ENCODE peak calls at places on chromosome 9, in four cellular contexts. T is cardiac muscle cell, A is endothelial cell, E is nephron progenitor cell. M is an unnamed sample.

GRCh38 chr9:108397286-108397685 is 458.5 kb downstream of the ACTL7B start:
- DNase-seq in T (no peak), A (no peak), E (no peak), M (no peak)

GRCh38 chr9:111483862-111484563 is at the start of gene ECPAS:
- DNase-seq in E (peak), A (peak), T (peak), M (peak)

GRCh38 chr9:68610016-68610415 is 69.3 kb upstream of the TMEM252 start:
- DNase-seq in E (peak), T (no peak), A (no peak), M (no peak)

GRCh38 chr9:96057155-96057554 is 181.7 kb downstream of the ERCC6L2 start:
- DNase-seq in A (no peak), T (no peak), E (no peak), M (no peak)

GRCh38 chr9:98698856-98699255 is 9.9 kb downstream of the GABBR2 start:
- DNase-seq in A (no peak), T (no peak), E (no peak), M (no peak)

GRCh38 chr9:132443951-132444615 is 34.1 kb downstream of the CFAP77 start:
- DNase-seq in E (no peak), A (no peak), T (no peak), M (no peak)

GRCh38 chr9:86242012-86242411 is 17.4 kb downstream of the C9orf153 start:
- DNase-seq in T (no peak), E (no peak), A (no peak), M (no peak)

GRCh38 chr9:37749129-37749528 is 4.5 kb upstream of the TRMT10B start:
- DNase-seq in T (no peak), E (no peak), A (no peak), M (no peak)

DNA sequence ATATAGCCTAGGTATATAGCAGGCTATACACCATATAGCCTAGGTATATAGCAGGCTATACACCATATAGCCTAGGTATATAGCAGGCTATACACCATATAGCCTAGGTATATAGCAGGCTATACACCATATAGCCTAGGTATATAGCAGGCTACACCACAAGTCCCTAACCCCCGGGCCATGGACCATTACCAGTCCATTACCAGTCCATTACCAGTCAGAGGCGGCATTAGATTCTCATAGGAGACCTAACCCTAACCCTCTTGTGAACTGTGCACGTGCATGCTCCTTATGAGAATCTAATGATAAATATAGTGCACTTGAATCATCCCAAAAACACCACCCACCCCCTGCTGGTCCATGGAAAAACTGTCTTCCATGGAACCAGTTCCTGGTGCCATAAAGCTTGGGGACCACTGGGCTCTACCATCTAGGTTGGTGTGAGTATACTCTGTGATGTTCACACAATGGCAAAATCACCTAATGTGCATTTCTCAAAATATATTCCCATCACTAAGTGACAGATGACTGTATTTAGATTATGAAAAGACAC is 4.7 kb downstream of the PLIN2 start:
- DNase-seq in E (no peak), T (no peak), A (no peak), M (no peak)
- TF ChIP-seq CTCF in E (no peak), T (peak), A (peak), M (no peak)

GRCh38 chr9:74942801-74943200 is 9.9 kb downstream of the C9orf40 start:
- DNase-seq in A (no peak), E (no peak), T (no peak), M (peak)

GRCh38 chr9:74935008-74935407 is 17.7 kb downstream of the C9orf40 start:
- DNase-seq in A (no peak), E (no peak), T (no peak), M (no peak)

GRCh38 chr9:74940600-74940999 is 12.1 kb downstream of the C9orf40 start:
- DNase-seq in A (no peak), E (no peak), T (no peak), M (no peak)
- TF ChIP-seq CTCF in A (no peak), E (no peak), T (no peak), M (no peak)

GRCh38 chr9:91949293-91949945 is 609 bp downstream of the ROR2 start:
- DNase-seq in A (no peak), E (peak), T (peak), M (no peak)

GRCh38 chr9:91949946-91950664 is at the start of gene ROR2:
- DNase-seq in T (peak), A (peak), E (peak), M (no peak)

GRCh38 chr9:91946825-91947224 is 3.2 kb downstream of the ROR2 start:
- DNase-seq in A (no peak), T (no peak), E (no peak), M (no peak)

GRCh38 chr9:91948061-91948422 is 2.0 kb downstream of the ROR2 start:
- DNase-seq in T (peak), E (peak), A (no peak), M (no peak)

DNA sequence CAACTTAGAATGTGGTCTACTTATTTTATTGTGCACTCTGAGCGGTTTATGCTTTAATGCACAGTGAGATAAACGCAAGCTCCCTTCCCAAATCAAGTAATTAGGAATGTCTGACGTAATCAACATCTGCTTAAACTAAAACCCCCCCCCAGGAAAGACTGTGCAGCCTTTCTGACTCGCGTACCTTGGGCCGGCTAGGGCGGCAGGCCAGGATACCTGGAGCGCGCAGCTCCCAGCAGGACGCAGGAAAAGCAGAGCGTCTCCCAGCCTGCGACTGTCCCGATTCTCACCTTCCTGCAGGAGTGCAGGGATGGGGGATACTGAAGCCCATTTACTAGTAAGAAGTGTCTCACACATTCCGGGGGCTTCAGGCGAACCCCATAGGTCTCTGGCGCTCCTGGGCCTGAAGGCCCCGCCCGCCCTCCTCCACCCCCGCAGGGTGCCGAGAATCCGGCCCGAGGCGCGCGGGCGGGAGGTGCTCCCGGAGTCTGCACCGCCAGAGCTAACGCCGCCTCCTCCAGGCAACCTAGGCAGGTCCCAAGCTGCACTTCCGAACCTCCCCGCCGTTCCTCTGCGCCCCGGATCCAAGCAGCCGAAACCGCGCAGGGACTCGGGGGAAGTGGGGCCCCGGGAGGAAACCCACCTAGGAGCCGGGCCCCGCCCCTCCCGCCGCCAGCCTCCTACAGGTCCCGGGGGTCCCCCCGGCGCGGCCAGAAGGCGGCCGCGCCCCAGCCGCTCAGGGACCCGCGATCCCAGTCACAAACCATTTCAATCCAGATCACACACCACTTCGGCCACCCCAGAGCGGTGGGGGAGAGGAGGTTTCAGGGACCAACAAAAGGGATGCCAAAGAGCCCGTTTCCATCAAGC is 1.4 kb downstream of the ROR2 start:
- DNase-seq in T (peak), E (peak), A (peak), M (no peak)
- TF ChIP-seq CTCF in T (peak), E (peak), A (no peak), M (no peak)

GRCh38 chr9:36136277-36136893 is at the start of gene GLIPR2:
- DNase-seq in E (peak), A (peak), T (peak), M (peak)
- TF ChIP-seq CTCF in E (peak), A (no peak), T (peak), M (peak)

GRCh38 chr9:134988706-134989105 is 71.0 kb upstream of the FCN1 start:
- DNase-seq in A (no peak), T (no peak), E (no peak), M (peak)

GRCh38 chr9:134987906-134988700 is 70.4 kb upstream of the FCN1 start:
- DNase-seq in A (no peak), T (no peak), E (no peak), M (peak)

GRCh38 chr9:134986957-134987356 is 69.2 kb upstream of the FCN1 start:
- DNase-seq in T (no peak), E (no peak), A (no peak), M (peak)

GRCh38 chr9:134985451-134985850 is 67.7 kb upstream of the FCN1 start:
- DNase-seq in E (no peak), A (no peak), T (no peak), M (peak)

DNA sequence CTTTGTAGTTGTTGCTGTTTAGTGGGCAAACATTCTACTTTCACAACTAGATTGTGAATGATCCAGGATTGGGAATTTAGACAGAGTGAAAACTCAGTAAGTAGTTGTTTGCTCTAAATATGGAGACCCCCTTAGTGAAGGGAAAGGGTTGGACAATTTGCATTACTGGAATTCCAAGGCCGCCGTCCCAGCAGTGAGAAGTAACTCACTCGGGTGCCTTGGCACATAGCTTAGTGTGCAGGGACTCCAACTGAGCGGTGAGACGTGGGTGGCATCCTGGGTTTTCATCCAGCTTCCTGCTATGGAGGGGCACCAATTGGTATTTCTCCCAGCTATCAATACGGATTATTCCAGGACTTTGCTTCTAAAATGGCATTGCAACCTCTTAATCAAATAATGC is 69.7 kb upstream of the FCN1 start:
- DNase-seq in E (no peak), T (no peak), A (no peak), M (no peak)
- TF ChIP-seq CTCF in E (no peak), T (no peak), A (no peak), M (no peak)

GRCh38 chr9:94002316-94003140 is 47.4 kb upstream of the BARX1 start:
- DNase-seq in T (peak), E (peak), A (peak), M (no peak)
- TF ChIP-seq CTCF in T (peak), E (peak), A (peak), M (peak)

DNA sequence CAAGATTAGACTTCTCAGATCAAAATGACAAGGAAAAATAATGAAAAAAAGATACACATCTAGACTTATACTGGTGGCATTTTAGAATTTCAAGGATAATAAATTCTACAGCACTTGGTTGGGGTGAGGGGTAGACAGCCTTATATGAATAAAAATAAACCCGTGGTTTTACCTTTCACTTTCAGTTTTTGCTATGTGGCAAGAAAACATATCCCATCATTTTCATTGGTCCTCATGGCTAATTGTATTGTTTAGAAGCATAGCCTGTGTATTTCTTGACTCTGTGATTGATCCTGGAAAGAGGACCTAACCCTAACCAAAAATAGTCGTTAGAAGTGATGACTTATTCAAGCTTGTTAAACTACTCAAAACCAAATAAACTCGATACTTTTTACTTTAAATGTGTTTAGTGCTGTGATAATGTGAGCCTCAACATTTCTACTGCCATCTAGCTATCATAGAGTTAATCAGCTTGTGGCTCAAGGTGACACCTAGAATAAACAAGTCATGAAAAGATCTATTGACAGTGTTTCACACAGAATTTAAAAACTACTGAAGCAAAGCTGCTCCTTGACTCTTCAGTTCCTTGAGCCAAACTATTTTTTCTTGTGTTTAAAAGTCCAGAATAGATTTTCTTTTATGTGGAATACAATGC is 153.3 kb upstream of the IZUMO3 start:
- DNase-seq in E (no peak), T (no peak), A (no peak), M (no peak)
- TF ChIP-seq CTCF in E (no peak), T (no peak), A (no peak), M (no peak)

M was measured in CD14-positive monocyte.